ENCODE peak calls at places on chromosomes 11 and 22, in five cellular contexts. N is GM23338, P is spleen, O is breast epithelium, R is stomach. T is an unnamed sample.

GRCh38 chr22:36439481-36440271 is 41.8 kb downstream of the TXN2 start:
- DNase-seq in R (no peak), P (no peak), N (no peak), O (no peak), T (peak; percentile 65)

GRCh38 chr11:61495801-61496601 is 12.5 kb upstream of the LRRC10B start:
- DNase-seq in O (no peak), N (no peak), P (no peak), R (peak; percentile 60), T (no peak)

GRCh38 chr22:46027219-46028068 is 50.5 kb upstream of the WNT7B start:
- DNase-seq in N (peak; percentile 59), R (peak; percentile 76), O (no peak), P (peak; percentile 86), T (peak; percentile 85)

GRCh38 chr11:131724436-131724995 is 354.1 kb downstream of the NTM start:
- DNase-seq in P (no peak), O (no peak), N (no peak), R (no peak), T (no peak)

GRCh38 chr22:33049125-33049729 is 9.0 kb downstream of the SYN3 start:
- DNase-seq in R (peak; percentile 80), P (peak; percentile 81), O (peak; percentile 59), N (peak; percentile 91), T (peak; percentile 67)

GRCh38 chr11:47271328-47271727 is 1.4 kb downstream of the MADD start:
- DNase-seq in N (no peak), O (no peak), R (no peak), P (no peak), T (no peak)

GRCh38 chr11:102647430-102647829 is 22.3 kb upstream of the MMP20 start:
- DNase-seq in N (no peak), R (no peak), O (no peak), P (no peak), T (no peak)

GRCh38 chr11:69180726-69181125 is 25.0 kb downstream of the SMIM38 start:
- DNase-seq in R (no peak), N (no peak), O (no peak), P (no peak), T (no peak)

GRCh38 chr11:82747471-82747870 is 13.8 kb upstream of the FAM181B start:
- DNase-seq in R (no peak), N (no peak), O (peak; percentile 77), P (no peak), T (no peak)

GRCh38 chr11:133955945-133956421 is 785 bp downstream of the IGSF9B start:
- DNase-seq in P (no peak), O (no peak), N (peak; percentile 50), R (no peak), T (no peak)
- H3K4me3 ChIP-seq in P (peak overlapping the region; percentile 68), O (peak overlapping the region; percentile 66), N (peak overlapping the region; percentile 87), R (peak overlapping the region; percentile 77), T (peak overlapping the region; percentile 62)

GRCh38 chr11:65504671-65505433 is 6.0 kb downstream of the MALAT1 start:
- DNase-seq in O (no peak), R (no peak), P (no peak), N (no peak), T (no peak)

GRCh38 chr11:65503923-65504670 is 5.3 kb downstream of the MALAT1 start:
- DNase-seq in N (no peak), R (no peak), P (no peak), O (no peak), T (no peak)

GRCh38 chr11:65505434-65506315 is 6.8 kb downstream of the MALAT1 start:
- DNase-seq in N (no peak), O (no peak), P (no peak), R (no peak), T (no peak)

GRCh38 chr11:65506316-65506769 is 7.5 kb downstream of the MALAT1 start:
- DNase-seq in P (no peak), R (no peak), N (peak; percentile 59), O (no peak), T (no peak)

GRCh38 chr11:65506770-65507485 is 8.1 kb downstream of the MALAT1 start:
- DNase-seq in P (no peak), R (peak; percentile 56), N (peak; percentile 81), O (peak; percentile 62), T (peak; percentile 74)
- TF ChIP-seq POLR2AphosphoS5 in P (peak; percentile 70), R (peak; percentile 79), N (peak; percentile 62), O (peak; percentile 84), T (peak; percentile 84)

GRCh38 chr11:86180415-86180814 is 64.1 kb upstream of the EED start:
- DNase-seq in R (no peak), P (no peak), N (no peak), O (no peak), T (no peak)
- H3K4me1 ChIP-seq in R (no peaks in the 10 kb centered on the region), P (peaks cover 30% of the 10 kb centered on the region), N (no peaks in the 10 kb centered on the region), O (no peaks in the 10 kb centered on the region), T (no peaks in the 10 kb centered on the region)

GRCh38 chr11:128516886-128517285 is 70.5 kb downstream of the ETS1 start:
- DNase-seq in P (no peak), R (no peak), N (no peak), O (no peak), T (no peak)
- H3K4me3 ChIP-seq in P (peak overlapping the region; percentile 75), R (peak overlapping the region; percentile 60), N (no peak overlapping the region), O (peak overlapping the region; percentile 11), T (no peak overlapping the region)